ENCODE peak calls at places on chromosomes 6 and 20, in four cellular contexts. Z is CD8-positive, alpha-beta T cell; C is DND-41; O is effector memory CD4-positive, alpha-beta T cell. A is an unnamed sample.

GRCh38 chr6:109229536-109229935 is 134.2 kb downstream of the CEP57L1 start:
- DNase-seq in C (no peak), O (no peak), Z (no peak), A (no peak)

GRCh38 chr20:44904377-44904776 is 5.5 kb upstream of the PABPC1L start:
- DNase-seq in O (no peak), Z (no peak), C (no peak), A (no peak)

GRCh38 chr6:126188271-126188909 is 151.5 kb upstream of the CENPW start:
- DNase-seq in O (no peak), Z (no peak), C (no peak), A (no peak)

GRCh38 chr20:11891081-11891826 is 26.4 kb upstream of the BTBD3 start:
- DNase-seq in C (peak; percentile 67), Z (no peak), O (no peak), A (peak; percentile 20)

GRCh38 chr20:45345104-45345936 is 2.9 kb downstream of the SDC4 start:
- DNase-seq in O (no peak), Z (no peak), C (no peak), A (no peak)

GRCh38 chr20:8385247-8385646 is 253.2 kb downstream of the PLCB1 start:
- DNase-seq in O (no peak), Z (no peak), C (peak; percentile 94), A (no peak)

GRCh38 chr6:16481680-16482079 is 243.3 kb downstream of the GMPR start:
- DNase-seq in O (peak; percentile 59), C (peak; percentile 15), Z (peak; percentile 61), A (peak; percentile 88)

GRCh38 chr6:25311251-25311910 is 32.2 kb downstream of the CARMIL1 start:
- DNase-seq in C (no peak), Z (no peak), O (no peak), A (no peak)

GRCh38 chr6:148329568-148330299 is 12.9 kb upstream of the SASH1 start:
- DNase-seq in Z (no peak), C (no peak), O (no peak), A (no peak)

GRCh38 chr6:84137989-84138575 is 89.4 kb downstream of the CEP162 start:
- DNase-seq in O (no peak), Z (no peak), C (no peak), A (no peak)

GRCh38 chr6:28597217-28597835 is 71.6 kb downstream of the GPX5 start:
- DNase-seq in O (no peak), C (no peak), Z (no peak), A (no peak)

GRCh38 chr6:129498556-129498940 is 211.4 kb downstream of the ARHGAP18 start:
- DNase-seq in Z (no peak), C (no peak), O (no peak), A (no peak)

GRCh38 chr6:149318581-149319286 is 1.2 kb downstream of the TAB2 start:
- DNase-seq in Z (no peak), C (no peak), O (no peak), A (peak; percentile 33)

GRCh38 chr6:102799051-102799450 is 1405.5 kb downstream of the GRIK2 start:
- DNase-seq in O (no peak), Z (no peak), C (no peak), A (no peak)

GRCh38 chr20:39676857-39677351 is 714.8 kb downstream of the DHX35 start:
- DNase-seq in C (no peak), Z (no peak), O (no peak), A (no peak)

GRCh38 chr20:37651932-37652331 is 41.9 kb upstream of the CTNNBL1 start:
- DNase-seq in C (peak; percentile 24), Z (no peak), O (no peak), A (no peak)

GRCh38 chr6:32047084-32047478 is 8.9 kb downstream of the CYP21A2 start:
- DNase-seq in Z (no peak), O (no peak), C (no peak), A (no peak)

GRCh38 chr6:79543886-79544285 is 6.7 kb upstream of the LCA5 start:
- DNase-seq in O (no peak), C (no peak), Z (no peak), A (no peak)

GRCh38 chr6:79536969-79537747 is at the start of gene LCA5:
- DNase-seq in C (no peak), Z (peak; percentile 79), O (peak; percentile 63), A (peak; percentile 88)

GRCh38 chr6:79543411-79543810 is 6.2 kb upstream of the LCA5 start:
- DNase-seq in O (no peak), Z (no peak), C (no peak), A (no peak)

GRCh38 chr6:79536615-79536968 is 638 bp downstream of the LCA5 start:
- DNase-seq in C (no peak), O (no peak), Z (no peak), A (no peak)

DNA sequence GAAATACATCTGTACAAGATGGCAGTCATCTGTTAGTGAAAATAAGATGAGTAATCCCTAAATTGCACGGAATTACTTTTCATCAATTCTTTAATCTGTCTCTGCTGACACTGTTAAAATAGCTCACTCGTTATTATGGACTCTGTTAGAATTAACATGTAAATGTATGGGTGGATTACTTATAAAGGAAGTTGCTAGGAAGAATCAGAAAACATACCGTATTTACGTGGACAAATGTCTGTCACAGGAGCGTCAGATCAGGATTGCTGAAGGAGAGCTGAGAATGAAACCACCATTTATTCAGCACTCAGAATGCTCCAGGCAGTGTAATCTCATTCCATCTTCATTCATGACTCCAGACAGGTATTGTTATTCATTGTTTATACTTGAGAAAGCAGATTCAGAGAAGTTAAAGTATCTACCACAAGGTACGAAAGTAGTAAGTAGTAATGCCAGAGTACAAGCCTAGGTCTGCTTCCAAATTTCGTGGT is 1.3 kb upstream of the LCA5 start:
- DNase-seq in O (no peak), Z (no peak), C (no peak), A (no peak)
- H3K4me3 ChIP-seq in O (no peak overlapping the region), Z (no peak overlapping the region), C (no peak overlapping the region), A (no peak overlapping the region)

GRCh38 chr6:41373367-41373918 is 38.0 kb downstream of the NCR2 start:
- DNase-seq in C (no peak), Z (no peak), O (no peak), A (no peak)
- H3K4me1 ChIP-seq in C (peaks cover 8% of the 10 kb centered on the region), Z (peaks cover 40% of the 10 kb centered on the region), O (peaks cover 36% of the 10 kb centered on the region), A (peaks cover 7% of the 10 kb centered on the region)

DNA sequence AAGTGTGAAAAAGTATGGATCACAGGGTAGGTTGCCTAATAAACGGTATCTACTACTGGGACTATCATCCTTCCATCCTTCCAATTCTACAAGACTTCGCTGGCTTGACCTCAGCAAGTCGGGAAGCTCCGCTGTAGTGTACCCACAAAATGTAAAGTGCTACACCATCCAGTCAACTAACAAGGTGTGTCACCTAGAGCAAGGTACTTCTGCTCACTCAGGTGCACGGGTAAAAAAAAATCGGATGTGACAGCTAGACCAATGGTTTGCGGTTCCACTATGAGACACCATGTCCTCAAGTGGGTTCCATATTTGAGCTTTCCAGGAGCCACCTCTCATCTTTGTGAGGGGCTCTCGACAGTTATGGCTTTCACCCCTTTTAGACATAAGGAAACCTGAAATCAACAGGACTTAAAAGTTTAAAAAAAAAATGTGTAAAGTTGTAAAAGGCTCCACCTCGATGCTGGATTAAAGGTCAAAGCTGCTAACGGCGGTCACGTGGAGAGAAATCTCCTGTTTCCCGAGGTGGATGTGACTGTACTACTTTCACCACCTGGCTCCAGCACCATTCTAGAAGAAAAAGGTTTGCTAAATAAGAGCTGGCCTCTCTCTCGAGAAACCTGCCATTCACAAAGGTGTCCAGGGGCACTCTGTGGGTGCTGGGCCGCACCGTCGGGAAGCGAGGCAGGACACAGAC is 661 bp downstream of the ATP5F1E start:
- DNase-seq in Z (no peak), C (peak; percentile 15), O (peak; percentile 11), A (no peak)
- H3K36me3 ChIP-seq in Z (peaks cover 20% of the 10 kb centered on the region), C (peaks cover 77% of the 10 kb centered on the region), O (peaks cover 40% of the 10 kb centered on the region), A (peaks cover 21% of the 10 kb centered on the region)

GRCh38 chr6:41732149-41732548 is 3.3 kb downstream of the TFEB start:
- DNase-seq in O (no peak), C (no peak), Z (no peak), A (no peak)
- H3K4me3 ChIP-seq in O (no peak overlapping the region), C (no peak overlapping the region), Z (no peak overlapping the region), A (no peak overlapping the region)

GRCh38 chr6:15435468-15435867 is 189.6 kb downstream of the JARID2 start:
- DNase-seq in C (no peak), O (no peak), Z (no peak), A (no peak)
- H3K4me1 ChIP-seq in C (peaks cover 34% of the 10 kb centered on the region), O (peaks cover 33% of the 10 kb centered on the region), Z (peaks cover 56% of the 10 kb centered on the region), A (peaks cover 35% of the 10 kb centered on the region)

DNA sequence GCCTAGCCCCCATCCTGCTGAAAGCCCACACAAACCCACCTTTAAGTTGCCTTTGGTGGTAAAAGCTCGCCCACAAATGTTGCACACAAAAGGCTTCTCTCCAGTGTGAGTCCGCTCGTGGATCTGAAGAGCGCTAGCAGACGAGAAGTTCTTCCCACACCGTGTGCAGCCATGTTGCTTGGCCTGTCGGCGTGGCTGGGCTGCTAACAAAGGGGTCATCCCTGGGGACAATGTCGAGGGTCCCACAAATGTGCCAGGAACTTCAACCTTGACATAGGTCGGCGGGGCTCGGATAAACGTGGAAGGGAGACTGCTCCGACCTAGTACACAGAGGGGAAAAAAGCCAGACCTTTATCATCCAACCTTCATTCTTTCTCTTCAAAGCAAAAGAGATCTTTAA is 13.5 kb downstream of the SALL4 start:
- DNase-seq in C (no peak), Z (no peak), O (no peak), A (no peak)
- H3K36me3 ChIP-seq in C (no peaks in the 10 kb centered on the region), Z (no peaks in the 10 kb centered on the region), O (no peaks in the 10 kb centered on the region), A (no peaks in the 10 kb centered on the region)

GRCh38 chr6:30685157-30685976 is 1.1 kb downstream of the PPP1R18 start:
- DNase-seq in O (no peak), Z (peak; percentile 20), C (peak; percentile 47), A (no peak)
- H3K4me3 ChIP-seq in O (peak overlapping the region; percentile 99), Z (peak overlapping the region; percentile 86), C (peak overlapping the region; percentile 65), A (peak overlapping the region; percentile 98)

GRCh38 chr20:53695797-53696527 is 102.3 kb upstream of the ZNF217 start:
- DNase-seq in O (no peak), Z (no peak), C (no peak), A (no peak)
- H3K4me1 ChIP-seq in O (peaks cover under 1% of the 10 kb centered on the region), Z (peaks cover 13% of the 10 kb centered on the region), C (peaks cover 15% of the 10 kb centered on the region), A (peaks cover 11% of the 10 kb centered on the region)

GRCh38 chr6:53074347-53074746 is 9.1 kb downstream of the FBXO9 start:
- DNase-seq in O (no peak), C (no peak), Z (no peak), A (no peak)
- H3K36me3 ChIP-seq in O (peaks cover 47% of the 10 kb centered on the region), C (peaks cover 68% of the 10 kb centered on the region), Z (peaks cover 31% of the 10 kb centered on the region), A (peaks cover 42% of the 10 kb centered on the region)

A was measured in naive thymus-derived CD4-positive, alpha-beta T cell.